ENCODE peak calls at places on chromosomes 12 and 14, in seven cellular contexts. M is tibial nerve, W is A549, B is body of pancreas, O is ovary, Q is stomach, S is heart left ventricle. F is an unnamed sample.
A peak's percentile ranks its signal among the peaks of the same experiment; 100 is the strongest.

GRCh38 chr12:56159482-56160105 is 1.4 kb downstream of the MYL6 start:
- DNase-seq in M (no peak), W (no peak), B (no peak), O (no peak), Q (no peak), S (no peak), F (no peak)

GRCh38 chr14:61409782-61410181 is 88.4 kb downstream of the PRKCH start:
- DNase-seq in M (no peak), W (no peak), B (no peak), O (no peak), Q (no peak), S (no peak), F (no peak)

GRCh38 chr12:120887253-120888043 is 16.7 kb downstream of the SPPL3 start:
- DNase-seq in M (no peak), W (no peak), B (no peak), O (no peak), Q (no peak), S (no peak), F (no peak)

GRCh38 chr12:117331691-117332090 is 29.7 kb downstream of the NOS1 start:
- DNase-seq in M (no peak), W (peak; percentile 73), B (no peak), O (no peak), Q (no peak), S (no peak), F (no peak)

GRCh38 chr14:91144425-91145145 is 30.7 kb downstream of the DGLUCY start:
- DNase-seq in M (no peak), W (no peak), B (no peak), O (no peak), Q (no peak), S (no peak), F (no peak)

GRCh38 chr12:51836012-51836832 is 12.3 kb downstream of the FIGNL2 start:
- DNase-seq in M (no peak), W (no peak), B (no peak), O (no peak), Q (no peak), S (no peak), F (no peak)

GRCh38 chr12:124518051-124518932 is 49.1 kb downstream of the NCOR2 start:
- DNase-seq in M (peak; percentile 100), W (peak; percentile 98), B (peak; percentile 100), O (peak; percentile 100), Q (peak; percentile 99), S (peak; percentile 98), F (peak; percentile 99)

GRCh38 chr12:16939871-16940306 is 333.9 kb upstream of the LMO3 start:
- DNase-seq in M (no peak), W (peak; percentile 94), B (peak; percentile 79), O (no peak), Q (peak; percentile 44), S (no peak), F (no peak)

GRCh38 chr12:94566345-94566744 is 84.0 kb downstream of the TMCC3 start:
- DNase-seq in M (no peak), W (no peak), B (no peak), O (no peak), Q (no peak), S (no peak), F (no peak)

GRCh38 chr12:110766311-110767154 is 23.8 kb upstream of the PPP1CC start:
- DNase-seq in M (no peak), W (no peak), B (no peak), O (no peak), Q (no peak), S (no peak), F (no peak)

GRCh38 chr12:1781770-1782169 is 38.6 kb upstream of the LRTM2 start:
- DNase-seq in M (no peak), W (no peak), B (no peak), O (no peak), Q (no peak), S (no peak), F (no peak)

GRCh38 chr14:24317141-24317927 is 6.0 kb downstream of the LTB4R start:
- DNase-seq in M (no peak), W (no peak), B (no peak), O (no peak), Q (no peak), S (no peak), F (no peak)

GRCh38 chr14:77603654-77604270 is 12.7 kb downstream of the SPTLC2 start:
- DNase-seq in M (peak; percentile 39), W (peak; percentile 53), B (no peak), O (no peak), Q (no peak), S (peak; percentile 65), F (no peak)

GRCh38 chr12:121334513-121335343 is 17.5 kb downstream of the ANAPC5 start:
- DNase-seq in M (peak; percentile 28), W (peak; percentile 85), B (no peak), O (no peak), Q (no peak), S (no peak), F (no peak)

GRCh38 chr12:71663561-71664410 is at the start of the genes THAP2 and ZFC3H1:
- DNase-seq in M (peak; percentile 94), W (peak; percentile 99), B (peak; percentile 95), O (peak; percentile 91), Q (peak; percentile 94), S (peak; percentile 93), F (peak; percentile 90)

GRCh38 chr12:71664411-71665108 is 459 bp downstream of the THAP2 start:
- DNase-seq in M (no peak), W (no peak), B (no peak), O (no peak), Q (no peak), S (no peak), F (no peak)

GRCh38 chr12:71661977-71662522 is 1.6 kb downstream of the ZFC3H1 start:
- DNase-seq in M (no peak), W (no peak), B (no peak), O (no peak), Q (no peak), S (no peak), F (no peak)

GRCh38 chr12:71665109-71665476 is 992 bp downstream of the THAP2 start:
- DNase-seq in M (no peak), W (no peak), B (peak; percentile 30), O (no peak), Q (peak; percentile 27), S (no peak), F (no peak)

GRCh38 chr12:71662861-71663560 is 637 bp downstream of the ZFC3H1 start:
- DNase-seq in M (peak; percentile 32), W (peak; percentile 58), B (peak; percentile 72), O (peak; percentile 74), Q (peak; percentile 62), S (peak; percentile 77), F (peak; percentile 63)
- H3K4me1 ChIP-seq in M (peaks cover 41% of the 10 kb centered on the region), W (peaks cover 18% of the 10 kb centered on the region), B (peaks cover 22% of the 10 kb centered on the region), O (peaks cover 4% of the 10 kb centered on the region), Q (peaks cover 54% of the 10 kb centered on the region), S (peaks cover 35% of the 10 kb centered on the region), F (peaks cover 10% of the 10 kb centered on the region)

GRCh38 chr14:22434901-22435565 is 154.0 kb downstream of the DAD1 start:
- DNase-seq in M (no peak), W (no peak), B (no peak), O (no peak), Q (no peak), S (no peak), F (no peak)

GRCh38 chr14:22433059-22433458 is 156.0 kb downstream of the DAD1 start:
- DNase-seq in M (no peak), W (no peak), B (no peak), O (no peak), Q (no peak), S (no peak), F (no peak)

GRCh38 chr14:22432348-22432976 is 156.6 kb downstream of the DAD1 start:
- DNase-seq in M (peak; percentile 52), W (peak; percentile 77), B (peak; percentile 67), O (peak; percentile 40), Q (peak; percentile 65), S (no peak), F (no peak)

GRCh38 chr14:22429546-22429945 is 159.5 kb downstream of the DAD1 start:
- DNase-seq in M (no peak), W (no peak), B (no peak), O (no peak), Q (no peak), S (no peak), F (no peak)

GRCh38 chr14:22434030-22434429 is 155.0 kb downstream of the DAD1 start:
- DNase-seq in M (no peak), W (no peak), B (no peak), O (no peak), Q (no peak), S (no peak), F (no peak)
- TF ChIP-seq CTCF in M (no peak), W (no peak), B (no peak), O (no peak), Q (no peak), S (no peak), F (no peak)

DNA sequence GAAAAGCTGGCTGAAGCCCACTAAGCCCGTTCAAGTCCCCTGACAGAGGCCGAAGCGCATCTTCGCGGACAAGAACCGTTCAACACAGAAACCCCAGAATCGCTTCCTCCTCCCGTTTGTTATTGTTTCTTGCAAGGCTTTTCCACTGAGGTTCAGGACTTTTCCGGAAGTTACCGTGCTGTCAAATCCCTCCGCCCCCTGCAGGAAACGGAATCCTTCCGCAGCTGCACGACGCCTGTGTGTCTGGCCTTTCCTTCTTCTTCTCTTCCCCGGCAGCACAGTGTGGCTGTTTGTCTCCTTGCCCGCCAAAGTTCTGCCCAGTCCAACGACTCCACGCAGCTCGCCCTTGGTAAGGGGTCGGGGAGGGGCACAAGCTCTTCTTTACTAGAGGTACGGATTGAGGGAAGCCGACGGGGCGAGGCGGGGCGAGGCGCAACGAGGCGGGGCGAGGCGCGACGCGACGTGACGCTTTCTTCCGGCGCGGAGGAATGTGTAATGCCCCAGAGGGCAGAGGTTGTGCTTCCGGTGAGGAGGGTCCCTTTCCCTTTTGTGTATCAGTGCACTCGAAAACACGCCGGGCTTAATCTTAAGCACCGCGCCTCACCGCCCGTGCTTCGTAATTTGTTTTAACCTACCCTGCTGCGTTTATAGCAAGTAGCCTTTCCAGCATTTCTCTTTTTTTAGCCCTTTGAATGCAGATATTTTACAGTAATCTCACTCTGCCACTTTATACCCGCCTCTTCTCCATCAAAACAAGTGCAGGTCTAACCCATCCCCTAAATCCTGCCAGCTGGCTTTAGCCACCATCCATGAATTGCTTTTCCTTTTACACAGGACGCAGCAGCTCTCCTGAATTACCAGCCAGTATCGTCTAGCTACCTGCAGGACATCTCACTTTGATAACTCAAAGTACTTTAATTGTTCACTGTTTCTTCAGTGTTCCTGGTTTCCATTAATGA is at the start of gene KDM5A:
- DNase-seq in M (peak; percentile 81), W (peak; percentile 97), B (peak; percentile 90), O (peak; percentile 93), Q (peak; percentile 92), S (peak; percentile 93), F (peak; percentile 80)
- TF ChIP-seq POLR2A in M (no peak), W (peak; percentile 52), B (peak; percentile 75), O (peak; percentile 53), Q (no peak), S (no peak), F (no peak)

GRCh38 chr14:95679148-95679547 is 7.1 kb upstream of the TCL1B start:
- DNase-seq in M (no peak), W (no peak), B (no peak), O (no peak), Q (no peak), S (no peak), F (no peak)

GRCh38 chr14:95674613-95675012 is 11.6 kb upstream of the TCL1B start:
- DNase-seq in M (no peak), W (no peak), B (no peak), O (no peak), Q (no peak), S (no peak), F (no peak)

GRCh38 chr14:95677168-95677835 is 8.9 kb upstream of the TCL1B start:
- DNase-seq in M (no peak), W (no peak), B (peak; percentile 21), O (no peak), Q (no peak), S (no peak), F (no peak)

GRCh38 chr14:95679995-95680735 is 6.1 kb upstream of the TCL1B start:
- DNase-seq in M (no peak), W (peak; percentile 29), B (peak; percentile 69), O (no peak), Q (no peak), S (no peak), F (no peak)

GRCh38 chr14:95675486-95675885 is 10.7 kb upstream of the TCL1B start:
- DNase-seq in M (no peak), W (no peak), B (no peak), O (no peak), Q (no peak), S (no peak), F (no peak)
- H3K4me1 ChIP-seq in M (no peaks in the 10 kb centered on the region), W (no peaks in the 10 kb centered on the region), B (peaks cover 20% of the 10 kb centered on the region), O (no peaks in the 10 kb centered on the region), Q (no peaks in the 10 kb centered on the region), S (no peaks in the 10 kb centered on the region), F (no peaks in the 10 kb centered on the region)

F was measured in breast epithelium.